ENCODE peak calls at places on chromosomes 11 and 22, in four cellular contexts. B, F, R and N are unnamed samples.

GRCh38 chr11:96384156-96384555 is 5.6 kb downstream of the CCDC82 start:
- DNase-seq in F (no peak), R (no peak), B (no peak), N (no peak)

GRCh38 chr22:27632451-27633295 is 168.9 kb downstream of the MN1 start:
- DNase-seq in R (no peak), F (no peak), B (no peak), N (peak)

GRCh38 chr22:20530368-20531153 is 23.2 kb downstream of the MED15 start:
- DNase-seq in R (peak), B (no peak), F (no peak), N (no peak)

GRCh38 chr11:72229925-72230763 is 5.6 kb downstream of the INPPL1 start:
- DNase-seq in B (no peak), R (no peak), F (no peak), N (no peak)

GRCh38 chr11:38315151-38315550 is 1717.1 kb upstream of the RAG2 start:
- DNase-seq in B (no peak), F (no peak), R (no peak), N (no peak)

GRCh38 chr11:45287316-45287903 is 1.3 kb upstream of the SYT13 start:
- DNase-seq in B (no peak), R (no peak), F (no peak), N (no peak)

GRCh38 chr11:78784321-78785061 is 209.8 kb upstream of the NARS2 start:
- DNase-seq in R (no peak), B (no peak), F (no peak), N (no peak)

GRCh38 chr22:28989912-28990311 is 71.7 kb downstream of the C22orf31 start:
- DNase-seq in B (no peak), R (no peak), F (no peak), N (no peak)

GRCh38 chr11:67270256-67271211 is 4.3 kb downstream of the GRK2 start:
- DNase-seq in B (peak), F (no peak), R (no peak), N (no peak)

GRCh38 chr11:69456712-69457111 is 24.8 kb upstream of the LINC01488 start:
- DNase-seq in F (no peak), B (no peak), R (no peak), N (no peak)

GRCh38 chr22:49550766-49551362 is 276.8 kb downstream of the BRD1 start:
- DNase-seq in B (no peak), F (no peak), R (no peak), N (peak)

GRCh38 chr22:42294034-42294985 is 23.9 kb upstream of the TCF20 start:
- DNase-seq in B (no peak), R (no peak), F (no peak), N (peak)

GRCh38 chr11:76314741-76315090 is 66.2 kb downstream of the THAP12 start:
- DNase-seq in F (no peak), B (no peak), R (no peak), N (no peak)

GRCh38 chr11:65148657-65149056 is 14.3 kb upstream of the SYVN1 start:
- DNase-seq in R (no peak), B (no peak), F (no peak), N (no peak)

GRCh38 chr11:103870821-103871309 is 165.6 kb upstream of the DDI1 start:
- DNase-seq in B (no peak), F (no peak), R (no peak), N (no peak)

GRCh38 chr11:107801641-107802040 is 56.9 kb downstream of the SLC35F2 start:
- DNase-seq in R (no peak), B (no peak), F (no peak), N (no peak)

GRCh38 chr11:112229746-112230433 is 3.7 kb downstream of the PTS start:
- DNase-seq in B (no peak), F (no peak), R (no peak), N (no peak)

GRCh38 chr11:121688860-121689614 is 236.3 kb upstream of the SORL1-AS1 start:
- DNase-seq in R (no peak), F (no peak), B (no peak), N (no peak)

GRCh38 chr11:60762851-60763691 is 6.4 kb downstream of the MS4A15 start:
- DNase-seq in R (peak), F (no peak), B (no peak), N (peak)

GRCh38 chr11:35235944-35236666 is 97.1 kb downstream of the CD44 start:
- DNase-seq in F (peak), R (no peak), B (peak), N (peak)

GRCh38 chr11:2511421-2512369 is 66.9 kb downstream of the KCNQ1 start:
- DNase-seq in R (no peak), F (no peak), B (no peak), N (peak)

GRCh38 chr22:23218867-23219251 is 38.5 kb downstream of the BCR start:
- DNase-seq in R (no peak), B (no peak), F (no peak), N (peak)

GRCh38 chr11:113176561-113176960 is 137.8 kb upstream of the TTC12 start:
- DNase-seq in B (no peak), F (no peak), R (no peak), N (no peak)

GRCh38 chr22:22048981-22049531 is 66.5 kb upstream of the TOP3B start:
- DNase-seq in R (no peak), B (no peak), F (no peak), N (no peak)

GRCh38 chr22:48779211-48779643 is 1048.4 kb downstream of the BRD1 start:
- DNase-seq in F (no peak), R (no peak), B (no peak), N (no peak)

GRCh38 chr11:17547932-17548331 is 873 bp downstream of the OTOG start:
- DNase-seq in B (no peak), F (no peak), R (no peak), N (no peak)

GRCh38 chr11:116145187-116145865 is 627.5 kb downstream of the BUD13 start:
- DNase-seq in F (no peak), R (no peak), B (no peak), N (no peak)

GRCh38 chr11:14036495-14036894 is 74.0 kb downstream of the SPON1 start:
- DNase-seq in B (no peak), F (no peak), R (no peak), N (no peak)

GRCh38 chr11:130071211-130071712 is 1.6 kb downstream of the APLP2 start:
- DNase-seq in F (no peak), B (no peak), R (no peak), N (no peak)